ENCODE peak calls at places on chromosomes 2 and 18, in five cellular contexts. I is colonic mucosa, Y is IMR-90, M is fibroblast of mammary gland, K is H9. A is an unnamed sample.

GRCh38 chr2:187155472-187155871 is 292.6 kb downstream of the CALCRL start:
- DNase-seq in M (no peak), Y (no peak), K (no peak), I (no peak), A (no peak)

GRCh38 chr2:8803658-8804379 is 33.6 kb downstream of the KIDINS220 start:
- DNase-seq in M (peak; percentile 96), Y (peak; percentile 97), I (peak; percentile 59), K (no peak), A (no peak)

GRCh38 chr2:9996321-9996720 is 44.8 kb downstream of the GRHL1 start:
- DNase-seq in I (no peak), K (no peak), Y (no peak), M (no peak), A (no peak)

GRCh38 chr18:10291568-10291981 is 162.9 kb upstream of the APCDD1 start:
- DNase-seq in Y (peak; percentile 28), K (no peak), I (peak; percentile 21), M (peak; percentile 73), A (no peak)

GRCh38 chr2:192190474-192190873 is 4.3 kb downstream of the TMEFF2 start:
- DNase-seq in Y (peak; percentile 58), K (no peak), M (peak; percentile 66), I (no peak), A (no peak)

GRCh38 chr2:95390272-95390880 is 12.1 kb upstream of the FAHD2A start:
- DNase-seq in M (no peak), I (no peak), Y (no peak), K (no peak), A (no peak)

GRCh38 chr18:68500551-68500950 is 214.4 kb downstream of the TMX3 start:
- DNase-seq in I (no peak), K (no peak), Y (no peak), M (no peak), A (no peak)

GRCh38 chr2:191501390-191502168 is 176.4 kb upstream of the NABP1 start:
- DNase-seq in I (no peak), K (no peak), M (peak; percentile 75), Y (peak; percentile 70), A (no peak)

GRCh38 chr2:172404824-172405223 is 22.6 kb upstream of the ITGA6 start:
- DNase-seq in I (no peak), M (peak; percentile 71), K (no peak), Y (peak; percentile 91), A (no peak)

GRCh38 chr2:16151281-16151570 is 210.9 kb downstream of the MYCN start:
- DNase-seq in K (no peak), I (no peak), M (no peak), Y (no peak), A (no peak)

GRCh38 chr2:18704224-18704623 is 114.9 kb upstream of the NT5C1B start:
- DNase-seq in Y (no peak), I (no peak), K (no peak), M (peak; percentile 30), A (no peak)

GRCh38 chr18:57497372-57498294 is 62.5 kb downstream of the ONECUT2 start:
- DNase-seq in Y (peak; percentile 24), K (no peak), M (peak; percentile 59), I (no peak), A (no peak)

GRCh38 chr2:101770672-101771071 is 73.2 kb downstream of the MAP4K4 start:
- DNase-seq in I (peak; percentile 56), Y (peak; percentile 62), M (peak; percentile 47), K (no peak), A (no peak)

GRCh38 chr2:204019572-204020501 is 83.3 kb downstream of the ICOS start:
- DNase-seq in I (no peak), Y (peak; percentile 25), K (no peak), M (peak; percentile 47), A (no peak)

GRCh38 chr18:13620818-13621445 is 105.4 kb downstream of the FAM210A start:
- DNase-seq in M (no peak), K (no peak), I (no peak), Y (no peak), A (no peak)

GRCh38 chr2:236833501-236834186 is 252.0 kb upstream of the COPS8 start:
- DNase-seq in M (peak; percentile 18), I (no peak), Y (peak; percentile 1), K (no peak), A (no peak)

GRCh38 chr18:79121746-79122474 is 52.7 kb downstream of the ATP9B start:
- DNase-seq in K (no peak), M (peak; percentile 39), I (no peak), Y (peak; percentile 64), A (no peak)

GRCh38 chr2:43220229-43220981 is 6.0 kb downstream of the ZFP36L2 start:
- DNase-seq in M (peak; percentile 82), Y (peak; percentile 42), K (no peak), I (no peak), A (no peak)

GRCh38 chr2:164803772-164804466 is 37.7 kb downstream of the COBLL1 start:
- DNase-seq in K (no peak), I (no peak), Y (peak; percentile 18), M (peak; percentile 23), A (no peak)

GRCh38 chr18:26540041-26540628 is 8.2 kb downstream of the KCTD1 start:
- DNase-seq in K (no peak), M (peak; percentile 58), I (no peak), Y (no peak), A (no peak)

GRCh38 chr2:9002637-9003365 is 683 bp downstream of the MBOAT2 start:
- DNase-seq in K (no peak), Y (no peak), I (peak; percentile 45), M (no peak), A (peak; percentile 57)

GRCh38 chr2:168192839-168193616 is 54.4 kb downstream of the STK39 start:
- DNase-seq in I (peak; percentile 55), K (no peak), M (no peak), Y (no peak), A (no peak)

GRCh38 chr18:24875761-24876160 is 415.3 kb downstream of the HRH4 start:
- DNase-seq in M (no peak), Y (no peak), K (no peak), I (no peak), A (no peak)

GRCh38 chr18:24876266-24876665 is 415.8 kb downstream of the HRH4 start:
- DNase-seq in M (no peak), Y (no peak), I (no peak), K (no peak), A (no peak)

GRCh38 chr18:24875286-24875685 is 414.8 kb downstream of the HRH4 start:
- DNase-seq in Y (no peak), M (no peak), I (no peak), K (no peak), A (no peak)

DNA sequence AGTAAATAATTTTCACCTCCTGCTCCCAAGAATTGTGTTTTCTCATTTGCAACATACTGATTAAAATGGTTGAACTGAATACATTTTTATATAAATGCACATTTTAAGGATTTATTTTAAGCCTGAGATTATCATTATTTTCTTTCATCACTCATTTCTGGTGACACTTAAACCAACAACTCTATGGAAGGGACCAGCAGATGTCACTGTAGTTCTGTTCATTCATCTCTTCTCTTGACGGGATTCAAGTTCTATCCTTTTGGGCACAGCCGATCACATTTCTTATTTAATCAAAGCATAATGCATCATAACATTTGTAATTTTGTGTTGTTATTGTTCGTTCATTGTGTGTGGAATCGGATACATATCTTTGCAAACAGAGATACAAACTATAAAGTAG is 417.9 kb downstream of the HRH4 start:
- DNase-seq in M (peak; percentile 75), Y (peak; percentile 64), I (no peak), K (no peak), A (no peak)
- TF ChIP-seq CTCF in M (peak; percentile 54), Y (peak; percentile 71), I (no peak), K (peak; percentile 77), A (peak; percentile 25)

GRCh38 chr18:8073167-8073566 is 506.1 kb downstream of the PTPRM start:
- DNase-seq in Y (no peak), M (no peak), I (no peak), K (no peak), A (no peak)
- TF ChIP-seq CTCF in Y (no peak), M (no peak), I (no peak), K (no peak), A (no peak)

DNA sequence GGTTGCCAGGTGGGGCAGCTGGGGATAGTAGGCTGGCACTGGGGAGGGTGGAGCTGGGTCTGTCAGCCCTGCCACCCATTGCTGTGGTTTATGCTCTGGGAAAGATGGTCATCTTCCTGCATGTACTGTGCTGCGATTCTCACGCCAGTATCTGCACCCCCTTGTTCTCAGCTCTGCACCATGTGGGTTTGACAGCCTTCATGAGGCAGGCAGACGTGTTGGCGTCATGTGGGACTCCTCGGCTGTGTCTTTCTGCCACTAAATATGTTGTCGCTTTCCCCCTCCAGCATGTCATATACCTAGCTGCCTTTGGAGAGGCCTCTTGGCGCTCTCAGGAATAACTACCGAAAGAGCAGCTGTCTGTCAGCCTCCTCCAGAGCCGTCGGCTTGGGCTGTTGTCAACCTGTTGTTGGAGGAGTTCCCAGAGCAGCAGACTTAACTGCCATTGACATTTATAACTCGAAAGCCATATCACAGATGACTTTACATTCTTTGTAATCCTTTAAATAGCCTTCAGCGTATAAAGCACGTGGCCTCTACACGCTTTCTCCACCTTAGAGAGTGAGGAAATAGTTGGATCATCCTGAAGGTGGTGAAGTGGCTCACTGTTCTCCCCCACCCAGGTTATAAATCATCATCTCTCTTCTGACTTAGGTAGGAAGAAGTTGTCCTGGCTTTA is 80.4 kb upstream of the MGAT5 start:
- DNase-seq in Y (no peak), K (no peak), M (no peak), I (peak; percentile 75), A (no peak)
- TF ChIP-seq CTCF in Y (no peak), K (no peak), M (no peak), I (no peak), A (no peak)

DNA sequence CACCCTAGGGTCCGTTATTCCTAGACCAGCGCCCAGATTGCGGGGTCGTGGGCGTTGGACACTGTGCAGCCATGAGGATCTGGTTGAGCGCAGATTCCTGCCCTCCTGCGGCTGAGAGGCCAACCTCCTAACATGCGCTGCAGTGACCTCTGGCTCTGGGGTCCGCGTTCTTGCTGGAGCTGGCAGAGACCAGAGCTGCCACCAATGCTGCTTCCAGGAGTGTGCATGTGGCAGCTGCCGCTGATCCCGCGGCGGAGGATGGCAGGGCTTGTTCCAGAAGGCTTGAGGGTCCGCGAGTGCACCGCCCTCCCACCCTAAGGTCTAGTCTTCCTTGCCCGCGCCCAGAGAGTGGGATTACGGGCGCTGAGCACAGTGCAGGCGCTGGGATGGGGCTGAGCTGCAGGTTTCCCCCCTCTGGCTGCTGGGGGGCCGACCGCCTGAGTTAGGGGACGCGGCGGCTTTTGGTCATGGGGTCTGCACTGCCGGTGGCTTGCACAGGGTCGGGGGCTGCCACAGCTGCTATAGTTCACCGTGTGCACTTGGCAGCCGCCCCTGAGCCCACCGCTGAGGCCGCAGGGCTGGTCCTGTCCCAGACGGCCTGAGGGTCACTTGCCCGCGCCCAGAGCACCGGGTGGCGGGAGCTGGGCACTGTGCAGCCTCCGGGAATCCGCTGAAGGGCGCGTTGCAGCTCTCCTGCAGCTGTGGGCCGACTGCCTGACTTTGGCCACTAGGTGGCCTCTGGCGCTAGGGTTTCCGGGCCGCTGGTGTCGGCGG is 145.9 kb downstream of the CCDC74A start:
- DNase-seq in Y (peak; percentile 44), I (peak; percentile 87), K (peak; percentile 83), M (peak; percentile 63), A (peak; percentile 87)
- TF ChIP-seq CTCF in Y (peak; percentile 81), I (peak; percentile 84), K (peak; percentile 91), M (peak; percentile 67), A (peak; percentile 98)

DNA sequence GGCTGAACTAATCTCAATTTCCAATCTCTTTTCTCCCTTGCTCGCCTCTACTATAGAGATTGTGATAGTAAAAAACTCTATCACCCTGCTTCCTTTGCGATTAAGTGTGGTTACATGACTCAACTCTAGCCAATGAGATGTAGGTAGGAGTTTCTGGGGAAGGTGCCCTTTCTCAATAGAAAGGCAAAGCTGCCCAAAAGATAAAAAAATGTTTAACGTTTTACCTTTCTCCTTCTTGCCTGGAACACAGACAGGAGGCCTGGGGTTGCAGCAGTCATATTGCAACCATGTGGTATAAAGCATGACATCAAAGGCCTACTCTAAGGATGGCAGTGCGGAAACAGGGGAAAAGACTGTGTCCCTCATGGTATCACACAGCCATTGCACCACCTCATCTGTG is 31.5 kb downstream of the TMEM37 start:
- DNase-seq in I (no peak), K (no peak), Y (no peak), M (no peak), A (no peak)
- TF ChIP-seq CTCF in I (no peak), K (no peak), Y (no peak), M (no peak), A (no peak)

A was measured in glutamatergic neuron.